ENCODE peak calls at places on chromosomes 16 and 17, in six cellular contexts. One of them, this sample, is unnamed.

GRCh38 chr16:80176114-80176513 is 364.7 kb upstream of the DYNLRB2 start:
- DNase-seq in AG10803: peak; percentile 51
- DNase-seq in upper lobe of left lung: no peak
- DNase-seq in cardiac fibroblast: no peak
- DNase-seq in left lung: no peak
- DNase-seq in lower leg skin: no peak
- DNase-seq in this sample: no peak

GRCh38 chr17:40312131-40312731 is 3.3 kb downstream of the RARA start:
- DNase-seq in lower leg skin: no peak
- DNase-seq in upper lobe of left lung: no peak
- DNase-seq in cardiac fibroblast: no peak
- DNase-seq in left lung: peak; percentile 46
- DNase-seq in AG10803: no peak
- DNase-seq in this sample: no peak

GRCh38 chr16:3912373-3912772 is 31.9 kb upstream of the CREBBP start:
- DNase-seq in cardiac fibroblast: no peak
- DNase-seq in lower leg skin: no peak
- DNase-seq in left lung: no peak
- DNase-seq in upper lobe of left lung: no peak
- DNase-seq in AG10803: no peak
- DNase-seq in this sample: no peak

GRCh38 chr16:74111583-74111982 is 185.0 kb upstream of the PSMD7 start:
- DNase-seq in AG10803: no peak
- DNase-seq in lower leg skin: no peak
- DNase-seq in upper lobe of left lung: no peak
- DNase-seq in left lung: no peak
- DNase-seq in cardiac fibroblast: no peak
- DNase-seq in this sample: no peak

GRCh38 chr16:19223235-19223847 is 55.3 kb downstream of the SYT17 start:
- DNase-seq in upper lobe of left lung: peak; percentile 25
- DNase-seq in cardiac fibroblast: no peak
- DNase-seq in left lung: no peak
- DNase-seq in AG10803: no peak
- DNase-seq in lower leg skin: no peak
- DNase-seq in this sample: no peak

GRCh38 chr17:3886776-3887175 is 6.1 kb downstream of the CAMKK1 start:
- DNase-seq in AG10803: no peak
- DNase-seq in cardiac fibroblast: no peak
- DNase-seq in upper lobe of left lung: peak; percentile 81
- DNase-seq in lower leg skin: peak; percentile 58
- DNase-seq in left lung: peak; percentile 71
- DNase-seq in this sample: no peak

GRCh38 chr17:77049440-77049839 is 91.3 kb upstream of the SEC14L1 start:
- DNase-seq in upper lobe of left lung: no peak
- DNase-seq in left lung: no peak
- DNase-seq in AG10803: no peak
- DNase-seq in cardiac fibroblast: no peak
- DNase-seq in lower leg skin: no peak
- DNase-seq in this sample: no peak

GRCh38 chr16:85157813-85158701 is 45.8 kb upstream of the CIBAR2 start:
- DNase-seq in cardiac fibroblast: no peak
- DNase-seq in upper lobe of left lung: no peak
- DNase-seq in left lung: no peak
- DNase-seq in lower leg skin: no peak
- DNase-seq in AG10803: peak; percentile 35
- DNase-seq in this sample: no peak

GRCh38 chr17:81930142-81931125 is 2.9 kb upstream of the MAFG start:
- DNase-seq in left lung: no peak
- DNase-seq in upper lobe of left lung: no peak
- DNase-seq in AG10803: no peak
- DNase-seq in lower leg skin: no peak
- DNase-seq in cardiac fibroblast: no peak
- DNase-seq in this sample: no peak

GRCh38 chr17:82603981-82604448 is 44.2 kb downstream of the WDR45B start:
- DNase-seq in upper lobe of left lung: peak; percentile 96
- DNase-seq in cardiac fibroblast: peak; percentile 52
- DNase-seq in lower leg skin: peak; percentile 83
- DNase-seq in left lung: peak; percentile 92
- DNase-seq in AG10803: no peak
- DNase-seq in this sample: no peak

GRCh38 chr16:27718767-27719445 is 169.0 kb downstream of the KATNIP start:
- DNase-seq in left lung: peak; percentile 26
- DNase-seq in AG10803: no peak
- DNase-seq in lower leg skin: no peak
- DNase-seq in upper lobe of left lung: no peak
- DNase-seq in cardiac fibroblast: no peak
- DNase-seq in this sample: no peak

DNA sequence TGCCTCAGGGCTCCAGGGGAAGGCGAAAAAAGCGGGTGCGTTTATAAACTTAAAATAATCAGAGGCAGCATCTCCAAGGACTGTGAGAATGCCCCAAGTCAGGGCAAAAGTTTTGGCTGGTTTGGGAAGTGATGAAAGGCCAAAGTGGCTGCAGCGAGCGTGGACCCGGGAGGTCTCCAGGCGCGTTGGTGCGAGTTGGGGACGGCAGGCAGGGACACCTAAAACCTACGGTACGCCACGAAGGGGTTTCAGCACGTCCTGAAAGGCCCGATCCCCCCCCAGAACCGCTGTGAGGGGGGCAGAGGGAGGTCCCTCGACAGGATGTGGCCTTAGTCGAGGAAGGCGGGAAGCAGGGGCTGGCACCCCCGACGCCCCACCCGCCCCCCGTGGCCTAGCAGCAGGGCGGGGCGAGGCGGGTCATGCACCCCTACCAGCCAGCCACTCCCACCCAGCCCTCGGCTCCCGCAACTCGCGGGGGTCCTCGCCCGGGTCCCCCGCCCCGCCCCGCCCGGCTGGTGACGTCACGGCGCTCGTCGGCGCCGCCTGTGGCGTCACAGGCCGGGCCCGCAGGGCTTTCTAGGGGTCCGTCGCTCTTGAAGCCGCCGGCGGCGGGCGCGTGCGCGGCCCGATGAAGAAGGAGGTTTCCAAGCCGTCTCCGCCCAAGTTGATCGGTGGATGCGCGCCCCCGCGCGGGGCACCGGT is at the start of gene MYCBPAP:
- DNase-seq in left lung: peak; percentile 85
- DNase-seq in AG10803: peak; percentile 73
- DNase-seq in upper lobe of left lung: peak; percentile 87
- DNase-seq in lower leg skin: peak; percentile 61
- DNase-seq in cardiac fibroblast: peak; percentile 86
- DNase-seq in this sample: peak; percentile 73
- TF ChIP-seq CTCF in left lung: no peak
- TF ChIP-seq CTCF in AG10803: peak; percentile 9
- TF ChIP-seq CTCF in upper lobe of left lung: no peak
- TF ChIP-seq CTCF in lower leg skin: no peak
- TF ChIP-seq CTCF in cardiac fibroblast: no peak
- TF ChIP-seq CTCF in this sample: peak; percentile 5

GRCh38 chr17:27891841-27892240 is 1.3 kb downstream of the LYRM9 start:
- DNase-seq in cardiac fibroblast: no peak
- DNase-seq in left lung: no peak
- DNase-seq in upper lobe of left lung: no peak
- DNase-seq in lower leg skin: no peak
- DNase-seq in AG10803: no peak
- DNase-seq in this sample: no peak

GRCh38 chr17:27892866-27893769 is at the start of gene LYRM9:
- DNase-seq in cardiac fibroblast: peak; percentile 91
- DNase-seq in left lung: peak; percentile 92
- DNase-seq in lower leg skin: peak; percentile 81
- DNase-seq in AG10803: peak; percentile 83
- DNase-seq in upper lobe of left lung: peak; percentile 95
- DNase-seq in this sample: peak; percentile 81

GRCh38 chr17:27893834-27894503 is 804 bp upstream of the LYRM9 start:
- DNase-seq in AG10803: no peak
- DNase-seq in left lung: no peak
- DNase-seq in cardiac fibroblast: no peak
- DNase-seq in lower leg skin: no peak
- DNase-seq in upper lobe of left lung: no peak
- DNase-seq in this sample: no peak

GRCh38 chr17:27889711-27890251 is 3.4 kb downstream of the LYRM9 start:
- DNase-seq in AG10803: no peak
- DNase-seq in lower leg skin: no peak
- DNase-seq in upper lobe of left lung: no peak
- DNase-seq in left lung: no peak
- DNase-seq in cardiac fibroblast: no peak
- DNase-seq in this sample: no peak

GRCh38 chr17:27892542-27892865 is 661 bp downstream of the LYRM9 start:
- DNase-seq in cardiac fibroblast: no peak
- DNase-seq in AG10803: no peak
- DNase-seq in upper lobe of left lung: no peak
- DNase-seq in left lung: no peak
- DNase-seq in lower leg skin: no peak
- DNase-seq in this sample: no peak
- H3K4me3 ChIP-seq in cardiac fibroblast: peak overlapping the region; percentile 53
- H3K4me3 ChIP-seq in AG10803: peak overlapping the region; percentile 71
- H3K4me3 ChIP-seq in upper lobe of left lung: peak overlapping the region; percentile 87
- H3K4me3 ChIP-seq in left lung: peak overlapping the region; percentile 73
- H3K4me3 ChIP-seq in lower leg skin: peak overlapping the region; percentile 51
- H3K4me3 ChIP-seq in this sample: peak overlapping the region; percentile 51

DNA sequence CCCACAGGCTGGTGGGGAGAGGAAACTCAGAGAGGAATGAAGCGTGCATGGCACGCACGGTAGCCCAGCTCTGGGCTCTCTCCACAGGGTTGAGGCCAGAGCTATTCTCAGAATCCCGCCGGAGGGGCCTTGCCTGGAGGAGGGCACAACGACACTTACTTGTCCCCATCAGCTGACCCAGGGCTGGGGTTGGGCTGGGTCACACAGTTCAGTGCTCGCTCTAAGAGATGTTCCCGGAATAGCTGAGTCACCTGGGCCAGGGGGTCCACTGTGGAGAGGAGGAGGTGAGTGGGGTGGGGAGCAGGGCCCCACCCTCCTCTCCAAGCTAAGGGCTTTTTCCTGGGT is 21.8 kb downstream of the SREBF1 start:
- DNase-seq in lower leg skin: no peak
- DNase-seq in upper lobe of left lung: no peak
- DNase-seq in left lung: no peak
- DNase-seq in cardiac fibroblast: no peak
- DNase-seq in AG10803: no peak
- DNase-seq in this sample: no peak
- TF ChIP-seq CTCF in lower leg skin: no peak
- TF ChIP-seq CTCF in upper lobe of left lung: no peak
- TF ChIP-seq CTCF in left lung: no peak
- TF ChIP-seq CTCF in cardiac fibroblast: no peak
- TF ChIP-seq CTCF in AG10803: no peak
- TF ChIP-seq CTCF in this sample: no peak

GRCh38 chr16:86578056-86578455 is 293 bp upstream of the FOXL1 start:
- DNase-seq in left lung: no peak
- DNase-seq in upper lobe of left lung: no peak
- DNase-seq in lower leg skin: no peak
- DNase-seq in AG10803: no peak
- DNase-seq in cardiac fibroblast: no peak
- DNase-seq in this sample: peak; percentile 92
- H3K4me3 ChIP-seq in left lung: no peak overlapping the region
- H3K4me3 ChIP-seq in upper lobe of left lung: peak overlapping the region; percentile 36
- H3K4me3 ChIP-seq in lower leg skin: no peak overlapping the region
- H3K4me3 ChIP-seq in AG10803: no peak overlapping the region
- H3K4me3 ChIP-seq in cardiac fibroblast: no peak overlapping the region
- H3K4me3 ChIP-seq in this sample: peak overlapping the region; percentile 78

GRCh38 chr17:61485067-61485775 is 33.0 kb downstream of the TBX4 start:
- DNase-seq in upper lobe of left lung: no peak
- DNase-seq in AG10803: no peak
- DNase-seq in left lung: no peak
- DNase-seq in cardiac fibroblast: no peak
- DNase-seq in lower leg skin: no peak
- DNase-seq in this sample: no peak
- TF ChIP-seq CTCF in upper lobe of left lung: no peak
- TF ChIP-seq CTCF in AG10803: no peak
- TF ChIP-seq CTCF in left lung: no peak
- TF ChIP-seq CTCF in cardiac fibroblast: no peak
- TF ChIP-seq CTCF in lower leg skin: no peak
- TF ChIP-seq CTCF in this sample: no peak

This sample was measured in astrocyte of the spinal cord.